ENCODE peak calls at places on chromosomes 4 and X, in nine cellular contexts. L is stimulated activated naive B cell treated with anti-CD40 and anti-IgM and Interleukin-4, amounts not matched to agents 10 μg/mL and 1 μg/mL and 100 μg/mL, for 72 hours; H is astrocyte of the spinal cord; O is effector CD4-positive, alpha-beta T cell; J is neural progenitor cell; Z is Daoy; G is iris pigment epithelial cell; M is ELR; V is G401. K is an unnamed sample.
A peak's percentile ranks its signal among the peaks of the same experiment; 100 is the strongest.

GRCh38 chr4:79210636-79211049 is 115.2 kb downstream of the NAA11 start:
- DNase-seq in G (no peak), Z (no peak), L (no peak), V (no peak), H (no peak), J (no peak), O (no peak), M (no peak), K (no peak)

GRCh38 chr4:23728393-23728792 is 161.5 kb downstream of the PPARGC1A start:
- DNase-seq in J (no peak), Z (peak; percentile 87), L (no peak), V (no peak), G (peak; percentile 62), H (peak; percentile 96), O (no peak), M (peak; percentile 83), K (peak; percentile 100)

GRCh38 chrX:140918398-140919043 is 83.9 kb upstream of the SPANXB1 start:
- DNase-seq in J (peak; percentile 73), M (peak; percentile 75), Z (peak; percentile 15), V (peak; percentile 11), O (peak; percentile 14), L (peak; percentile 51), G (peak; percentile 71), H (peak; percentile 73), K (peak; percentile 75)

GRCh38 chr4:53688186-53688790 is 97.0 kb upstream of the LNX1 start:
- DNase-seq in H (peak; percentile 99), M (peak; percentile 97), G (peak; percentile 100), Z (peak; percentile 93), L (peak; percentile 34), J (no peak), V (no peak), O (no peak), K (peak; percentile 97)

GRCh38 chr4:169279111-169279510 is 8.4 kb upstream of the SH3RF1 start:
- DNase-seq in J (no peak), O (no peak), G (no peak), Z (no peak), M (no peak), V (no peak), H (peak; percentile 48), L (no peak), K (no peak)

GRCh38 chr4:37236165-37236564 is 8.4 kb upstream of the NWD2 start:
- DNase-seq in H (no peak), Z (no peak), V (no peak), L (no peak), J (no peak), G (no peak), O (no peak), M (no peak), K (peak; percentile 2)

GRCh38 chr4:184329235-184330007 is 111.7 kb upstream of the ENPP6 start:
- DNase-seq in V (peak; percentile 19), G (no peak), J (no peak), H (no peak), O (no peak), M (no peak), L (no peak), Z (no peak), K (no peak)

GRCh38 chr4:32196950-32197688 is 1477.0 kb downstream of the PCDH7 start:
- DNase-seq in O (no peak), L (no peak), M (no peak), Z (no peak), G (no peak), V (no peak), H (no peak), J (no peak), K (peak; percentile 12)

GRCh38 chrX:102650903-102651241 is 411 bp upstream of the GPRASP1 start:
- DNase-seq in V (peak; percentile 31), O (no peak), L (no peak), M (no peak), J (no peak), G (no peak), Z (no peak), H (no peak), K (no peak)

GRCh38 chr4:68347845-68348244 is 2.0 kb downstream of the YTHDC1 start:
- DNase-seq in M (no peak), Z (no peak), H (no peak), J (no peak), G (no peak), L (no peak), V (no peak), O (no peak), K (no peak)

GRCh38 chr4:140046037-140046436 is 107.9 kb downstream of the MAML3 start:
- DNase-seq in M (no peak), V (no peak), G (no peak), O (no peak), L (no peak), H (no peak), J (no peak), Z (no peak), K (no peak)

GRCh38 chr4:76892601-76893000 is 5.3 kb downstream of the SOWAHB start:
- DNase-seq in Z (no peak), O (no peak), J (no peak), G (no peak), H (no peak), M (no peak), L (no peak), V (no peak), K (peak; percentile 70)